ENCODE peak calls at places on chromosomes 13 and 19, in four cellular contexts. One of them, this sample, is unnamed. For H3K4me1, the result is how much of the 10 kb centered on the place peaks cover.

GRCh38 chr19:51107406-51108065 is 673 bp downstream of the CTU1 start:
- DNase-seq in colonic mucosa: no peak
- DNase-seq in heart right ventricle: no peak
- DNase-seq in cardiac muscle cell: no peak
- DNase-seq in this sample: no peak

GRCh38 chr13:94093652-94094310 is 385.7 kb downstream of the DCT start:
- DNase-seq in heart right ventricle: no peak
- DNase-seq in cardiac muscle cell: no peak
- DNase-seq in colonic mucosa: no peak
- DNase-seq in this sample: no peak

GRCh38 chr13:97568850-97569249 is 134.9 kb downstream of the RAP2A start:
- DNase-seq in heart right ventricle: no peak
- DNase-seq in colonic mucosa: peak
- DNase-seq in cardiac muscle cell: no peak
- DNase-seq in this sample: no peak

GRCh38 chr13:24149306-24150032 is 11.1 kb upstream of the SPATA13 start:
- DNase-seq in colonic mucosa: no peak
- DNase-seq in heart right ventricle: no peak
- DNase-seq in cardiac muscle cell: no peak
- DNase-seq in this sample: no peak

GRCh38 chr19:29615891-29616425 is 9.9 kb downstream of the POP4 start:
- DNase-seq in heart right ventricle: no peak
- DNase-seq in colonic mucosa: no peak
- DNase-seq in cardiac muscle cell: no peak
- DNase-seq in this sample: no peak

GRCh38 chr19:45569619-45570421 is 14.8 kb downstream of the OPA3 start:
- DNase-seq in colonic mucosa: peak
- DNase-seq in heart right ventricle: peak
- DNase-seq in cardiac muscle cell: peak
- DNase-seq in this sample: peak

GRCh38 chr19:16518483-16519229 is 22.5 kb downstream of the C19orf44 start:
- DNase-seq in colonic mucosa: no peak
- DNase-seq in heart right ventricle: no peak
- DNase-seq in cardiac muscle cell: no peak
- DNase-seq in this sample: no peak

GRCh38 chr13:37485766-37486165 is 112.8 kb downstream of the POSTN start:
- DNase-seq in cardiac muscle cell: no peak
- DNase-seq in colonic mucosa: no peak
- DNase-seq in heart right ventricle: no peak
- DNase-seq in this sample: no peak

GRCh38 chr19:34432797-34433196 is 4.6 kb downstream of the UBA2 start:
- DNase-seq in heart right ventricle: peak
- DNase-seq in cardiac muscle cell: peak
- DNase-seq in colonic mucosa: no peak
- DNase-seq in this sample: no peak

GRCh38 chr19:44192127-44192526 is 20.2 kb upstream of the ZNF227 start:
- DNase-seq in colonic mucosa: no peak
- DNase-seq in cardiac muscle cell: no peak
- DNase-seq in heart right ventricle: no peak
- DNase-seq in this sample: no peak

GRCh38 chr19:33429891-33430673 is 56.6 kb downstream of the CEBPG start:
- DNase-seq in cardiac muscle cell: no peak
- DNase-seq in colonic mucosa: no peak
- DNase-seq in heart right ventricle: no peak
- DNase-seq in this sample: peak

GRCh38 chr19:8305798-8306197 is 2.4 kb downstream of the CD320 start:
- DNase-seq in colonic mucosa: peak
- DNase-seq in heart right ventricle: peak
- DNase-seq in cardiac muscle cell: no peak
- DNase-seq in this sample: no peak

GRCh38 chr19:52962394-52963228 is at the start of gene ZNF816:
- DNase-seq in heart right ventricle: peak
- DNase-seq in cardiac muscle cell: peak
- DNase-seq in colonic mucosa: peak
- DNase-seq in this sample: peak

GRCh38 chr13:53901593-53901992 is 873.0 kb downstream of the OLFM4 start:
- DNase-seq in heart right ventricle: no peak
- DNase-seq in cardiac muscle cell: no peak
- DNase-seq in colonic mucosa: no peak
- DNase-seq in this sample: no peak

GRCh38 chr19:5336195-5336965 is 4.2 kb downstream of the PTPRS start:
- DNase-seq in heart right ventricle: no peak
- DNase-seq in cardiac muscle cell: no peak
- DNase-seq in colonic mucosa: no peak
- DNase-seq in this sample: no peak

GRCh38 chr19:31261651-31262331 is 87.4 kb downstream of the TSHZ3 start:
- DNase-seq in heart right ventricle: no peak
- DNase-seq in colonic mucosa: peak
- DNase-seq in cardiac muscle cell: no peak
- DNase-seq in this sample: no peak

GRCh38 chr19:39307822-39308530 is 11.8 kb downstream of the IFNL1 start:
- DNase-seq in colonic mucosa: no peak
- DNase-seq in cardiac muscle cell: no peak
- DNase-seq in heart right ventricle: no peak
- DNase-seq in this sample: no peak

GRCh38 chr13:65330287-65330686 is 1899.8 kb downstream of the PCDH9 start:
- DNase-seq in colonic mucosa: no peak
- DNase-seq in cardiac muscle cell: no peak
- DNase-seq in heart right ventricle: no peak
- DNase-seq in this sample: no peak

GRCh38 chr13:27132538-27132937 is 39.1 kb downstream of the USP12 start:
- DNase-seq in cardiac muscle cell: no peak
- DNase-seq in colonic mucosa: no peak
- DNase-seq in heart right ventricle: no peak
- DNase-seq in this sample: no peak

GRCh38 chr13:40789275-40790231 is at the start of gene SLC25A15:
- DNase-seq in colonic mucosa: peak
- DNase-seq in cardiac muscle cell: peak
- DNase-seq in heart right ventricle: peak
- DNase-seq in this sample: peak
- H3K4me1 ChIP-seq in colonic mucosa: under half
- H3K4me1 ChIP-seq in cardiac muscle cell: under half
- H3K4me1 ChIP-seq in heart right ventricle: under half
- H3K4me1 ChIP-seq in this sample: under half

GRCh38 chr13:113178070-113178895 is 19.8 kb downstream of the PROZ start:
- DNase-seq in colonic mucosa: no peak
- DNase-seq in cardiac muscle cell: no peak
- DNase-seq in heart right ventricle: no peak
- DNase-seq in this sample: no peak
- H3K27ac ChIP-seq in colonic mucosa: no peak
- H3K27ac ChIP-seq in cardiac muscle cell: peak
- H3K27ac ChIP-seq in heart right ventricle: no peak
- H3K27ac ChIP-seq in this sample: no peak

GRCh38 chr19:2720777-2721569 is at the start of gene DIRAS1:
- DNase-seq in colonic mucosa: no peak
- DNase-seq in cardiac muscle cell: peak
- DNase-seq in heart right ventricle: no peak
- DNase-seq in this sample: no peak
- H3K4me3 ChIP-seq in colonic mucosa: no peak
- H3K4me3 ChIP-seq in cardiac muscle cell: peak
- H3K4me3 ChIP-seq in heart right ventricle: peak
- H3K4me3 ChIP-seq in this sample: no peak

GRCh38 chr13:43304449-43304848 is 281.1 kb downstream of the DNAJC15 start:
- DNase-seq in heart right ventricle: no peak
- DNase-seq in cardiac muscle cell: no peak
- DNase-seq in colonic mucosa: no peak
- DNase-seq in this sample: no peak
- H3K4me1 ChIP-seq in heart right ventricle: under half
- H3K4me1 ChIP-seq in cardiac muscle cell: under half
- H3K4me1 ChIP-seq in colonic mucosa: under half
- H3K4me1 ChIP-seq in this sample: under half

GRCh38 chr13:84399320-84400085 is 517.2 kb upstream of the SLITRK1 start:
- DNase-seq in colonic mucosa: no peak
- DNase-seq in cardiac muscle cell: no peak
- DNase-seq in heart right ventricle: no peak
- DNase-seq in this sample: no peak

DNA sequence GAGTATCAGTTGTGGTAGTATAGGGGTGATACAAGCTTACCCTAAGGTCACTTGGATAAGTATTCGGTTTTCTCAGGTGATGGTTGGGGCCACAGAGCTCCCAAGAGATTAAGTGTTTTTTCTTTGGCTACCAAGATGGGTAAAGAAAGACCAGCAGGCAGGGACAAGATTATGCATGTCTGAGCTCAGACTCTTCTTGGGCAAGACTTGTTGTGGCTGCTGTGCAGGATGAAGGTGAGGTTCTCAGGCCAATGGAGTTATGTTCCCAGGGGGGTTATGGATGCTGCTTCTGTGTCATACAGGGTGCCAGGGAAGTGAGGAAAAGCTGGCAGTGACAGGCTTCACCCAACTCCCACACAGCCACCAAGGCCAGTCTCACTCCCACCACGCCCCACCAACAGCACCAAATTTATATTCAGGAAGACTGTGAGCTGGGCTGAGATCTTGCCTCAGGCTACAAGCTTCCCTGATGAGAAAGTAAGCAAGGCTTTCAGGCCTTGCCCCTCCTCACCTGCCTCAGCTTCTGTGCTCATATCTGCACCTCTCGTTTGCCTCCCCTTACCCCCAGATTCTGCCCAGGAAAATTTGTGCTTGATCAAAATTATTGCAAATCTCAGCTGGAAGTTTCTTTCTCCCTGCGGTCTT is 511.8 kb upstream of the SLITRK1 start:
- DNase-seq in cardiac muscle cell: no peak
- DNase-seq in heart right ventricle: no peak
- DNase-seq in colonic mucosa: no peak
- DNase-seq in this sample: no peak
- H3K27ac ChIP-seq in cardiac muscle cell: no peak
- H3K27ac ChIP-seq in heart right ventricle: no peak
- H3K27ac ChIP-seq in colonic mucosa: no peak
- H3K27ac ChIP-seq in this sample: no peak

DNA sequence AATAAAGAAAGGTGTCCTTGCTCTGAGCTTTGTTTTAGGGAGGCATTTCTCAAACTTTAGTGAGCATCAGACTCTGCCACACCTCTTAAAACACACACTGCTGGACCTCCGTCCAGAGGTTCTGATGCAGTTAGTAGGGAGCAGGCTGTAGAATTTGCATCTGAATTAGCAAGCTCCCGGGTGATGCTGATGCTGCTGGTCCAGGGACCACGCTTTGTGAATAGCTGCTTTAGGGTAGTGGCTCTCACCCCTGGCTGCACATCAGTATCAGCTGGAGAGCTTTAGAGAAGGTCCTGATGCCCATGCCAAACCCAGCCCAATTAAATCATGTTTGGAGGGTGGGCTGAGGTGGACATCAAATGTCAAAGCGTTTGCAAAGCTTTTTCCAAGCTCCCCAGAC is 3.6 kb downstream of the HTR2A start:
- DNase-seq in cardiac muscle cell: no peak
- DNase-seq in colonic mucosa: no peak
- DNase-seq in heart right ventricle: no peak
- DNase-seq in this sample: no peak
- H3K4me3 ChIP-seq in cardiac muscle cell: no peak
- H3K4me3 ChIP-seq in colonic mucosa: no peak
- H3K4me3 ChIP-seq in heart right ventricle: peak
- H3K4me3 ChIP-seq in this sample: no peak

GRCh38 chr19:55258476-55258827 is 365 bp downstream of the PPP6R1 start:
- DNase-seq in cardiac muscle cell: peak
- DNase-seq in colonic mucosa: peak
- DNase-seq in heart right ventricle: no peak
- DNase-seq in this sample: no peak
- H3K4me1 ChIP-seq in cardiac muscle cell: under half
- H3K4me1 ChIP-seq in colonic mucosa: under half
- H3K4me1 ChIP-seq in heart right ventricle: half or more
- H3K4me1 ChIP-seq in this sample: under half

GRCh38 chr19:14149011-14149410 is 12.6 kb upstream of the ASF1B start:
- DNase-seq in colonic mucosa: peak
- DNase-seq in cardiac muscle cell: no peak
- DNase-seq in heart right ventricle: no peak
- DNase-seq in this sample: no peak
- H3K27ac ChIP-seq in colonic mucosa: peak
- H3K27ac ChIP-seq in cardiac muscle cell: no peak
- H3K27ac ChIP-seq in heart right ventricle: peak
- H3K27ac ChIP-seq in this sample: peak

GRCh38 chr13:92734068-92734467 is 492.5 kb upstream of the GPC6 start:
- DNase-seq in cardiac muscle cell: no peak
- DNase-seq in colonic mucosa: no peak
- DNase-seq in heart right ventricle: no peak
- DNase-seq in this sample: no peak
- H3K4me3 ChIP-seq in cardiac muscle cell: no peak
- H3K4me3 ChIP-seq in colonic mucosa: no peak
- H3K4me3 ChIP-seq in heart right ventricle: no peak
- H3K4me3 ChIP-seq in this sample: no peak

GRCh38 chr13:21022694-21023325 is 38.6 kb downstream of the LATS2 start:
- DNase-seq in colonic mucosa: no peak
- DNase-seq in cardiac muscle cell: no peak
- DNase-seq in heart right ventricle: no peak
- DNase-seq in this sample: no peak

GRCh38 chr13:21020176-21020575 is 41.2 kb downstream of the LATS2 start:
- DNase-seq in heart right ventricle: no peak
- DNase-seq in cardiac muscle cell: no peak
- DNase-seq in colonic mucosa: no peak
- DNase-seq in this sample: no peak

GRCh38 chr13:21018220-21018619 is 43.2 kb downstream of the LATS2 start:
- DNase-seq in heart right ventricle: no peak
- DNase-seq in colonic mucosa: no peak
- DNase-seq in cardiac muscle cell: no peak
- DNase-seq in this sample: no peak

GRCh38 chr13:21022056-21022693 is 39.2 kb downstream of the LATS2 start:
- DNase-seq in heart right ventricle: no peak
- DNase-seq in colonic mucosa: no peak
- DNase-seq in cardiac muscle cell: no peak
- DNase-seq in this sample: no peak

GRCh38 chr13:21020581-21020980 is 40.8 kb downstream of the LATS2 start:
- DNase-seq in heart right ventricle: no peak
- DNase-seq in colonic mucosa: no peak
- DNase-seq in cardiac muscle cell: no peak
- DNase-seq in this sample: no peak
- H3K4me1 ChIP-seq in heart right ventricle: half or more
- H3K4me1 ChIP-seq in colonic mucosa: under half
- H3K4me1 ChIP-seq in cardiac muscle cell: under half
- H3K4me1 ChIP-seq in this sample: under half